ENCODE peak calls at places on chromosomes 11 and 22, in four cellular contexts. Q, Z, K and N are unnamed samples.

GRCh38 chr22:39959640-39960447 is at the start of gene TMA7B:
- DNase-seq in Q (peak), Z (peak), K (no peak), N (no peak)

GRCh38 chr11:120985718-120986569 is 38.0 kb upstream of the TBCEL start:
- DNase-seq in Q (peak), Z (peak), K (peak), N (peak)

GRCh38 chr11:110376711-110377324 is 52.9 kb upstream of the FDX1 start:
- DNase-seq in Q (peak), Z (peak), K (no peak), N (peak)

GRCh38 chr11:96842731-96843130 is 452.9 kb downstream of the JRKL start:
- DNase-seq in Q (no peak), Z (no peak), K (no peak), N (no peak)

GRCh38 chr11:64996710-64997380 is at the start of gene BATF2:
- DNase-seq in Q (peak), Z (peak), K (no peak), N (peak)

GRCh38 chr22:49201046-49201970 is 626.4 kb downstream of the BRD1 start:
- DNase-seq in Q (no peak), Z (peak), K (no peak), N (no peak)

GRCh38 chr11:111912535-111912934 is at the start of gene HSPB2:
- DNase-seq in Q (no peak), Z (peak), K (no peak), N (no peak)

GRCh38 chr11:112513936-112514716 is 253.5 kb upstream of the PLET1 start:
- DNase-seq in Q (no peak), Z (no peak), K (no peak), N (no peak)

GRCh38 chr11:44943118-44943517 is 7.6 kb downstream of the TP53I11 start:
- DNase-seq in Q (no peak), Z (no peak), K (no peak), N (no peak)

GRCh38 chr11:73320786-73321325 is 12.8 kb downstream of the ARHGEF17 start:
- DNase-seq in Q (peak), Z (no peak), K (no peak), N (no peak)

GRCh38 chr22:50020606-50021005 is 8.0 kb upstream of the IL17REL start:
- DNase-seq in Q (no peak), Z (no peak), K (no peak), N (no peak)

GRCh38 chr11:78253797-78254196 is 65.1 kb downstream of the USP35 start:
- DNase-seq in Q (peak), Z (no peak), K (no peak), N (no peak)

GRCh38 chr11:131910491-131911387 is 540.3 kb downstream of the NTM start:
- DNase-seq in Q (peak), Z (no peak), K (no peak), N (no peak)

GRCh38 chr22:43060213-43060612 is 29.0 kb downstream of the TTLL1 start:
- DNase-seq in Q (no peak), Z (no peak), K (peak), N (peak)

GRCh38 chr11:86247608-86248007 is 3.1 kb downstream of the EED start:
- DNase-seq in Q (no peak), Z (no peak), K (no peak), N (no peak)

GRCh38 chr11:92765965-92766371 is 203.5 kb upstream of the MTNR1B start:
- DNase-seq in Q (peak), Z (peak), K (no peak), N (no peak)

GRCh38 chr11:35082322-35083180 is 56.4 kb upstream of the CD44 start:
- DNase-seq in Q (peak), Z (peak), K (peak), N (peak)

GRCh38 chr11:62841361-62842170 is 2.2 kb upstream of the WDR74 start:
- DNase-seq in Q (peak), Z (peak), K (peak), N (peak)

GRCh38 chr22:42945736-42946135 is 69.2 kb downstream of the PACSIN2 start:
- DNase-seq in Q (no peak), Z (no peak), K (no peak), N (no peak)

GRCh38 chr11:47379317-47379716 is 970 bp upstream of the SPI1 start:
- DNase-seq in Q (no peak), Z (no peak), K (no peak), N (no peak)

GRCh38 chr11:47378836-47379170 is 456 bp upstream of the SPI1 start:
- DNase-seq in Q (no peak), Z (no peak), K (no peak), N (no peak)

GRCh38 chr11:47376543-47377371 is 1.6 kb downstream of the SPI1 start:
- DNase-seq in Q (no peak), Z (peak), K (no peak), N (no peak)

GRCh38 chr11:47377571-47378010 is 756 bp downstream of the SPI1 start:
- DNase-seq in Q (no peak), Z (no peak), K (no peak), N (no peak)

DNA sequence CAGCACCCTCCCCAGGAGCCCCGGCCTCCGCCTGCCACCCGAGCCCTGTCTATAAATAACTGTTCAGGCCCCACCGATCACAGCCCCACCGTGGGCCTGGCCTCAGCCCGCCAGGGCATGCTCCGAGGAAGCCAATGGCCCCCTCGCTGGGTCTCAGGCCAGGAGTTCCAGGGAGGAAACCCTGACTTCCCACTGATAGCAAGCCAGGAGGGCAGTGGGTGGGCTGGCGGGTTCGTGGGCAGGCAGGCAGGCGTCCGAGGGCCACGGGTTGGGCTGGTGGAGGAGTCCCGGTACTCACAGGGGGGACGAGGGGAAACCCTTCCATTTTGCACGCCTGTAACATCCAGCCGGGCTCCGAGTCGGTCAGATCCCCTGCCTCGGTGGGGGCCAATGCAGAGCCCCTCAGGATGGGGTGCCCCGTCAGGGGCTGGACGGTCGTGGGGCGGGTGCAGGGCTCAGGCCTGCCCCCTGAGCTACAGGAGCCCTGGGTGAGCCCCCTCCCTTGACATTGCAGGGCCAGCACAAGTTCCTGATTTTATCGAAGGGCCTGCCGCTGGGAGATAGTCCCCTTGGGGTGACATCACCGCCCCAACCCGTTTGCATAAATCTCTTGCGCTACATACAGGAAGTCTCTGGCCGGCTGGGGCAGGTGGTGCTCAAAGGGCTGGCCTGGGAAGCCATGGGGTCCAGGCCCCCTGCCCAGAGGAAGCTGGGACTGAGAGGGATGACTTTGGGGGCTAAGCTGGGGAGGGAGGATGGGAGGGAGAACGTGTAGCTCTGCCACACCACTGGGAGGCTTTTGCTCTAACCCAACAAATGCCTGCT is at the start of gene SPI1:
- DNase-seq in Q (no peak), Z (peak), K (peak), N (no peak)
- TF ChIP-seq POLR2A in Q (no peak), Z (peak), K (peak), N (no peak)

GRCh38 chr11:71447791-71448256 is 369 bp downstream of the DHCR7 start:
- DNase-seq in Q (no peak), Z (no peak), K (no peak), N (peak)

GRCh38 chr11:71450507-71450906 is 2.3 kb upstream of the DHCR7 start:
- DNase-seq in Q (no peak), Z (no peak), K (no peak), N (no peak)

GRCh38 chr11:71449596-71449995 is 1.4 kb upstream of the DHCR7 start:
- DNase-seq in Q (no peak), Z (no peak), K (no peak), N (peak)

GRCh38 chr11:71446942-71447688 is 1.1 kb downstream of the DHCR7 start:
- DNase-seq in Q (peak), Z (peak), K (no peak), N (peak)

DNA sequence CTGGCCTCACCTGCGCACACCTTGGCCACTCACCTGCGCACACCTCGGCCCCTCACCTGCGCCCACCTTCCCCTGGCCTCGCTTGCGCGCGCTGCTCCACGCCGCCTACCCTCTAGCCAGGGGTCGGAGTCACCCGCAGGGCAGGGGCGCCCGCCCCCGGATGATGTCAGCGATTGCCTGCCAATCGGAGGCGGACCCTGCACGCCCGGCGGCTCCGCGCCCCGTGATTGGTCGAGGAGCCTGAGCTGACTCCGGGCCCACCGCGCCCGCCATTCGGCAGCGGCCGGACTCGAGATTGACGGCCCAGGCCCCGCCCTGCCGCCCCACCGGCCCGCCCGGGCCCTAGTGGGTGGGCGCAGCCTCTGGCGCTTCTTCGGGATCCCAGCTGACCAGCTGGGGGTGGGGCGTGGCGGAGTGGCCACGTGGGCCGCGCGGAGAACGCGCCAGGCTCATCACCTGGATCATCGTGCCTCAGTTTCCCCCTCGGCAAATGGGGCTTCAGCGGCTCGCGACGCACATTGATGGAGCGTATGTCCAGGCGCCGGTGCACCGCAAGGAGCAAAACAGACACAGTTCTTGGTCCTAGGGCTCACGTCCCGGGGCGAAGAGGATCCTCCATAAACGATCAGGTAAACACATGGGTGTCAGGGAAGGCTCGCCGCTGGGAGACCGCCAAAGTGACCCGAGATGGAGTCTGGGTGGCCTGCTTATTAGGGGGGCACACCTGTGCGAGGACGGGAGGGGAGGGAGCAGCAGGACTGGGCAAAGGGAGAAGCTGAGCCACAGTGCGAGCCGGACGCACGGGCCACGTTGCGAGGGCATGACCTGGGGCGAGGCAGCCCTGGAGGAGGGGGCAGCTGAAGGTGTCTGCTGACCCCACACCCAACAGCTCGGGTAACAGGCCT is at the start of gene DHCR7:
- DNase-seq in Q (peak), Z (peak), K (peak), N (peak)
- TF ChIP-seq POLR2A in Q (no peak), Z (peak), K (no peak), N (peak)

DNA sequence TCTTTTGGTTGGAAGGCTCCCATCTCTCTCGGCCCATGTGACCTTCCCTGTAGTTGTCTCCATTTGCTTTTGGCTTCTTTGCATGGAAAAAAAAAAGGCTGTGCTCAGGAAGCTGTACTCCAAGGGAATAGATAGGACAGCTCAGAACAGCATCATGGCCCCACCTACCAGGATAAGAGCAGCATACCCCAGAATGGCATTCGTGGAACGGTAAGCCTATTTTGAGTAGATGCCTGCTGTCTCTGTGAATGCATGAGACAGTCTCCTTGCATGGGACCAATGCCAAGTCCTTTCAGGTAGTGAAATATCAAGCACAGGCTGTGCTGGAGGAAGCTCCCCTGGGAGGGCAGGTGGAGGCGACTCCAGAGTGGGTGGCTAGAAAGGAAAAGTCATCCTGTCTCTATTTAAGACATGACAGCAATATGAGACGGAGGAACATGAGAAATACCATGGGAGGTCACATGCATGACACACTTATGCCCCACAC is 94.1 kb upstream of the AMOTL1 start:
- DNase-seq in Q (no peak), Z (peak), K (no peak), N (no peak)
- TF ChIP-seq POLR2A in Q (no peak), Z (no peak), K (no peak), N (no peak)

DNA sequence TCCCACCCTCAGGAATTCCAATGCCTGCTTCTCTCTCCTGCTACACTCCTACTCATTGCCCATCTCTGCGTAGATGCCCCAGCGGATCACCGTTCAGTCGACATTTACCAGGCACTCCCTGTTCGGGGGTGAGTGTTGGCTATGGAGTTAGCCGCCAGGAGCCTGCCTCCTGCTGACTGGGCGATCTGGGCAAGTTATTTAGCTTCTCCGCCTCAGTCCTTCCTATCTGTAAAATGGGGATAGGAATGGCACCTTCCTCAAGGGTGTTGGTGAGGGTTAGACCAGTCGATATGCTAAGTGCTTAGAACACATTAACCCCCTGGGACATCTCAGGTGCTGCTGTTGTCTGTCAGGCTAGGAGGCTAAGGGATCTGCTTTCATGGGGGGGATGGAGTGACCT is 30.9 kb downstream of the FADD start:
- DNase-seq in Q (no peak), Z (no peak), K (no peak), N (no peak)
- TF ChIP-seq POLR2A in Q (no peak), Z (no peak), K (no peak), N (no peak)

GRCh38 chr22:46043339-46043738 is 66.4 kb upstream of the WNT7B start:
- DNase-seq in Q (no peak), Z (peak), K (no peak), N (peak)

GRCh38 chr22:46045459-46046298 is 68.7 kb upstream of the WNT7B start:
- DNase-seq in Q (no peak), Z (peak), K (no peak), N (peak)

GRCh38 chr22:46042786-46043185 is 65.8 kb upstream of the WNT7B start:
- DNase-seq in Q (peak), Z (peak), K (no peak), N (no peak)

GRCh38 chr22:46044718-46045458 is 67.9 kb upstream of the WNT7B start:
- DNase-seq in Q (no peak), Z (peak), K (no peak), N (peak)

DNA sequence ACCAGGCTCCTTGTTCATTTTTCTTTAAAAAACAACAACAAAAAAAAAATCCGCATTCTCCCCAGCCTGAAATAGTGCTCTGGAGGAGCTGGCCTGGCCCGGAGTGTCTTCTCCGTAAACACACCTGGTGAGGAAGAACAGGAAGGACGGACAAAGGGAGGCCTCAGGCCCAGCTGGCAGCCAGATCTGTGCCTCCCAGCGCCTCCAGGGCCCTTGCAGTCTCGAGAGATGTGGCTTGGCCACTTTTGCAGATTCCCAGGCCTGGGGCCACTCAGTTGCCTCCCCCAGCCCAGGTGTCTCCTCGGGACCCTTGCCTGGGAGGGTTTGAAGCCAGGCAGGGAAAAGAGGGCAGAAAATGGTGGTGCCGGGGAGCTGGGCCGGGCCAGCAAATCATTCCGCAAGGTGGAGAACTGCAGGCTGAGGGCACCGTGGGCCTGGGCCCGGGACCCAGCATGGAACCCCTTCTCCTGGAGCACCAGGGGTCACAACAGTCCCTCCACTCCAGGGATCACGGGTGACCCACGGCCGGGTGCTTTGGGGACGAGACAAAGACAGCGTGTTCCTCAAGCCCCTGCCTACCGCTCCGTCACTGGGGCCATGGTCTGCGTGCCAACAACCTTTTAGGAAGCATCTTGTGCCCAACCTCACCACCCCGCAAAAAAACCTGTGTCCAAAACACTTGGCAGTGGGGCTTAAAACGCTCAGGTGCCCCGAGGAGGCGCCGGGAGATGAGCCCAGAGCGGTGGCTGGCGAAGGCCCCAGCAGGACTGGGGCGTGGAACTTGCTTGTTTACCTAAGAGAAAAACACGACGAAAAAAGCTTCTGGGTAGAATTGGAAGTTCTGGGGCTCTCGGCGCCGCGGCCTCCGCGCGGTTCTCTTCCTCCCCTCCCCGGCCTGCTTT is 67.1 kb upstream of the WNT7B start:
- DNase-seq in Q (no peak), Z (peak), K (no peak), N (peak)
- TF ChIP-seq POLR2A in Q (no peak), Z (no peak), K (no peak), N (peak)

GRCh38 chr11:119030029-119030328 is 698 bp downstream of the SLC37A4 start:
- DNase-seq in Q (no peak), Z (no peak), K (no peak), N (no peak)

GRCh38 chr11:119029340-119030028 is 1.2 kb downstream of the SLC37A4 start:
- DNase-seq in Q (no peak), Z (no peak), K (no peak), N (peak)

GRCh38 chr11:119031912-119032280 is 1.2 kb upstream of the SLC37A4 start:
- DNase-seq in Q (no peak), Z (no peak), K (no peak), N (no peak)

GRCh38 chr11:119029069-119029339 is 1.7 kb downstream of the SLC37A4 start:
- DNase-seq in Q (no peak), Z (no peak), K (no peak), N (no peak)

GRCh38 chr11:119030329-119031047 is at the start of gene SLC37A4:
- DNase-seq in Q (peak), Z (peak), K (peak), N (peak)
- TF ChIP-seq POLR2A in Q (no peak), Z (peak), K (peak), N (peak)

GRCh38 chr11:67002297-67002913 is 20.5 kb upstream of the SYT12 start:
- DNase-seq in Q (no peak), Z (no peak), K (no peak), N (no peak)

GRCh38 chr11:66999555-66999954 is 23.4 kb upstream of the SYT12 start:
- DNase-seq in Q (no peak), Z (no peak), K (no peak), N (no peak)

GRCh38 chr11:67002921-67003411 is 20.0 kb upstream of the SYT12 start:
- DNase-seq in Q (no peak), Z (no peak), K (no peak), N (no peak)

GRCh38 chr11:66996609-66997273 is 21.6 kb downstream of the C11orf86 start:
- DNase-seq in Q (peak), Z (no peak), K (no peak), N (no peak)

GRCh38 chr11:67001332-67001731 is 21.6 kb upstream of the SYT12 start:
- DNase-seq in Q (no peak), Z (no peak), K (no peak), N (no peak)
- TF ChIP-seq POLR2A in Q (no peak), Z (no peak), K (no peak), N (no peak)